ENCODE peak calls at places on chromosomes 3 and 15, in six cellular contexts. U is right atrium auricular region; W is fibroblast of lung; K is CD4-positive, CD25-positive, alpha-beta regulatory T cell; V is esophagus muscularis mucosa; B is transverse colon. L is an unnamed sample.

GRCh38 chr15:72521682-72522081 is 47.6 kb downstream of the ARIH1 start:
- DNase-seq in U (no peak), W (peak; percentile 43), K (no peak), V (no peak), B (no peak), L (no peak)

GRCh38 chr3:196868297-196868661 is 559 bp downstream of the SENP5 start:
- DNase-seq in U (no peak), W (peak; percentile 32), K (peak; percentile 4), V (no peak), B (peak; percentile 17), L (no peak)

GRCh38 chr3:135125171-135125801 is 330.2 kb downstream of the EPHB1 start:
- DNase-seq in U (no peak), W (peak; percentile 26), K (no peak), V (no peak), B (no peak), L (peak; percentile 48)

GRCh38 chr3:121064121-121064520 is 156.1 kb downstream of the STXBP5L start:
- DNase-seq in U (no peak), W (no peak), K (no peak), V (no peak), B (no peak), L (no peak)

GRCh38 chr3:73925045-73925444 is 300.3 kb upstream of the PDZRN3 start:
- DNase-seq in U (no peak), W (no peak), K (no peak), V (no peak), B (no peak), L (no peak)

GRCh38 chr3:161149529-161149928 is 44.4 kb upstream of the B3GALNT1 start:
- DNase-seq in U (no peak), W (peak; percentile 82), K (no peak), V (no peak), B (no peak), L (no peak)

GRCh38 chr15:88487176-88487795 is 19.8 kb downstream of the MRPS11 start:
- DNase-seq in U (no peak), W (peak; percentile 21), K (no peak), V (no peak), B (no peak), L (no peak)

GRCh38 chr3:46348811-46349482 is 5.0 kb upstream of the CCR2 start:
- DNase-seq in U (no peak), W (no peak), K (no peak), V (peak; percentile 39), B (no peak), L (no peak)

GRCh38 chr15:70147178-70147760 is 49.6 kb upstream of the TLE3 start:
- DNase-seq in U (no peak), W (no peak), K (no peak), V (no peak), B (no peak), L (no peak)

GRCh38 chr3:126442099-126442848 is 33.4 kb downstream of the ZXDC start:
- DNase-seq in U (peak; percentile 57), W (no peak), K (no peak), V (no peak), B (no peak), L (no peak)

GRCh38 chr15:83897037-83897436 is 243.1 kb downstream of the ADAMTSL3 start:
- DNase-seq in U (no peak), W (no peak), K (no peak), V (no peak), B (no peak), L (no peak)

GRCh38 chr15:69699096-69699495 is 246.5 kb downstream of the RPLP1 start:
- DNase-seq in U (no peak), W (no peak), K (no peak), V (no peak), B (no peak), L (no peak)

GRCh38 chr3:50585919-50586762 is 16.8 kb downstream of the HEMK1 start:
- DNase-seq in U (no peak), W (no peak), K (no peak), V (no peak), B (no peak), L (no peak)

GRCh38 chr3:50586763-50587070 is 17.4 kb downstream of the HEMK1 start:
- DNase-seq in U (no peak), W (no peak), K (no peak), V (no peak), B (no peak), L (no peak)

GRCh38 chr3:50583897-50584296 is 14.6 kb downstream of the HEMK1 start:
- DNase-seq in U (peak; percentile 89), W (no peak), K (no peak), V (no peak), B (no peak), L (no peak)

GRCh38 chr3:50582083-50582482 is 12.8 kb downstream of the HEMK1 start:
- DNase-seq in U (no peak), W (no peak), K (no peak), V (no peak), B (no peak), L (no peak)

GRCh38 chr3:50584391-50584790 is 15.1 kb downstream of the HEMK1 start:
- DNase-seq in U (no peak), W (no peak), K (no peak), V (no peak), B (no peak), L (no peak)
- H3K4me1 ChIP-seq in U (no peaks in the 10 kb centered on the region), W (no peaks in the 10 kb centered on the region), K (peaks cover 47% of the 10 kb centered on the region), V (peaks cover 6% of the 10 kb centered on the region), B (no peaks in the 10 kb centered on the region), L (no peaks in the 10 kb centered on the region)

GRCh38 chr15:56733131-56734012 is at the start of gene ZNF280D:
- DNase-seq in U (peak; percentile 88), W (peak; percentile 93), K (peak; percentile 56), V (peak; percentile 95), B (peak; percentile 91), L (peak; percentile 93)

GRCh38 chr15:56734013-56734625 is 810 bp upstream of the ZNF280D start:
- DNase-seq in U (no peak), W (no peak), K (no peak), V (no peak), B (no peak), L (no peak)

GRCh38 chr15:56732135-56732880 is 1.0 kb downstream of the ZNF280D start:
- DNase-seq in U (no peak), W (peak; percentile 87), K (no peak), V (no peak), B (peak; percentile 12), L (no peak)

GRCh38 chr15:56731571-56731970 is 1.7 kb downstream of the ZNF280D start:
- DNase-seq in U (no peak), W (no peak), K (no peak), V (no peak), B (no peak), L (no peak)

DNA sequence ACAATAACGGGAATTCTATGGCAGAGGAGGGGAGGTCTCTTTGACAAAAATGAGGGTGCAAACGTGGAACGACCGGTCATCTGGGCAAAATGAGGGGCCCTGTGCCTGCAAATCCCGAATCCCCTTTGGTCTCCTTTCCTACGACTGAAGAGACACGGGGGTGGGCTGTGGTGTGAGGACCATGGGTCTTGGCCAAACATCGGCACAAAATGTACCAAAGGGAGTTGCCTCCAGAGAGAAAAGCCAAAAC is 503 bp downstream of the ZNF280D start:
- DNase-seq in U (peak; percentile 68), W (no peak), K (no peak), V (peak; percentile 95), B (no peak), L (no peak)
- H3K4me1 ChIP-seq in U (no peaks in the 10 kb centered on the region), W (peaks cover 4% of the 10 kb centered on the region), K (peaks cover 24% of the 10 kb centered on the region), V (peaks cover 76% of the 10 kb centered on the region), B (peaks cover 64% of the 10 kb centered on the region), L (peaks cover 27% of the 10 kb centered on the region)

DNA sequence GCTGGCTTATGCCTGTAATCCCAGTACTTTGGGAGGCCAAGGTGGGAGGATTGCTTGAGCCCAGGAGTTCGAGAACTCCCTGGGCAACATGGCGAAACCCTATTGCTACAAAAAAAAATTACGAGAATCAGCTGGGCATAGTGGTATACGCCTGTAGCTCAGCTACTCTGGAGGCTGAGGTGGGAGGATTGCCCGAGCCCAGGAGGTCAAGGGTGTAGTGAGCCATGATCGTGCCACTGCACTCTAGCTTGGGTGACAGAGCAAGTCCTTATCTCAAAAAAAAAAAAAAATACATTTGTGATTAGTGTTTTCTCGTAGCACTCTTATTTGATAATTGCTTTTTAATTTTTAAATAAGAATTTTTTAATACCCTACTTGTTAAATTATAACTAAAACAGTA is 18.4 kb downstream of the IREB2 start:
- DNase-seq in U (no peak), W (no peak), K (no peak), V (no peak), B (no peak), L (no peak)
- H3K4me1 ChIP-seq in U (no peaks in the 10 kb centered on the region), W (peaks cover 6% of the 10 kb centered on the region), K (peaks cover 23% of the 10 kb centered on the region), V (peaks cover 67% of the 10 kb centered on the region), B (peaks cover 78% of the 10 kb centered on the region), L (peaks cover 40% of the 10 kb centered on the region)

DNA sequence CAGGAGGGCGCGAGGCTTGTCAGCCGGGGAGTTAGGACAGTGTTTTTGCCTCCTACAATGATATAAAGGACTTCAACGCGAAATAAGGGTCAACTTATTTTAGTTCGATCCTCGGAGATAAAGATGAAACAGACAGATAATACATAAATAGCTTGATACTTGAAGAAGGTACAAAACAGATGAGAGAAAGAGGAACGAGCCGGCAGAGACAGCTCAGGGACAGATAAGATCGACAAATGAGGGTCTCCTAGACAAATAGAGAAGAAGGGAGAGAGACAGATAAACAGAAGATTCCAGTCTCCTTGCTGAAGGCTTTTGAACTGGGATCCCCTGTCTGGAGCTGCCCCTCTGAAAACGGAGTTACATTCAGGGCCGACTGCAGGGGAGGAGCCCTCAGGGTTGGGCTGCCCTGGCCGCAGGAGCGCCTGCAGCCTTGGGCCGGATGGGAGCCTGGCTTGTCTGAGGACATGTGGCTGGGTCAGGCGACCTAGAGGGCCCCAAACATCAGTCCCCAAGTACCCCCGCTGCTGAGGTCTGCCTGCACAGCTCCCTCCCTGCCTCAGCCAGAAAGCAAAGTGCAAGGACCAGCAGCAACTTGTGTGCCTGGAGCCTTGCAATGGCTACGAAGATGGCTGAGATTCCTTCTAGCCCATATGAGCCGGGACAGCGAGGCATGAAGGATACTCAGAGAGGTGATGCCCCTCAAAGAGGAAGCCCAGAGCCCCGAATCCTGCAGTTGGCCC is 981 bp upstream of the SKOR1 start:
- DNase-seq in U (no peak), W (no peak), K (no peak), V (no peak), B (no peak), L (no peak)
- H3K4me1 ChIP-seq in U (no peaks in the 10 kb centered on the region), W (no peaks in the 10 kb centered on the region), K (peaks cover 55% of the 10 kb centered on the region), V (peaks cover 99% of the 10 kb centered on the region), B (peaks cover 84% of the 10 kb centered on the region), L (peaks cover 36% of the 10 kb centered on the region)

DNA sequence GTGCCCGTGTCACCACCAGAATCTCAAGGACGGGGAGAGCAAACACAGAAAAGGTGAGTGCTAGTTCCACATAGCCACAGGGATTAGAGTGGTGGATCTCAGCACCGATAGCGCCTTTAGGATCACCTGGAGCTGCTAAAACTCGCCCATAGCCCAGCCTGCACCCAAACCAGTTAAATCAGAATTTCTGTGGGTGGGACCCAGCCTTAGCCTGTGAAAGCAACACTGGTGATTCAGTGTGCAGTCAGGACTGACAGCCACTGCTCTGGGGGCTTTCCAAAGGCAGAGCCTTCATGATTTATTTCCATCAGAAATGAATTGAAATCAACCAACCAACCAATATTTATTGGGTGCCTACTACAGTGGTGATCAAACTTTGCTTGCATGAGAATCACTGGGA is 12.4 kb downstream of the ISLR start:
- DNase-seq in U (no peak), W (no peak), K (no peak), V (no peak), B (no peak), L (peak; percentile 0)
- H3K4me1 ChIP-seq in U (no peaks in the 10 kb centered on the region), W (no peaks in the 10 kb centered on the region), K (no peaks in the 10 kb centered on the region), V (no peaks in the 10 kb centered on the region), B (no peaks in the 10 kb centered on the region), L (no peaks in the 10 kb centered on the region)

DNA sequence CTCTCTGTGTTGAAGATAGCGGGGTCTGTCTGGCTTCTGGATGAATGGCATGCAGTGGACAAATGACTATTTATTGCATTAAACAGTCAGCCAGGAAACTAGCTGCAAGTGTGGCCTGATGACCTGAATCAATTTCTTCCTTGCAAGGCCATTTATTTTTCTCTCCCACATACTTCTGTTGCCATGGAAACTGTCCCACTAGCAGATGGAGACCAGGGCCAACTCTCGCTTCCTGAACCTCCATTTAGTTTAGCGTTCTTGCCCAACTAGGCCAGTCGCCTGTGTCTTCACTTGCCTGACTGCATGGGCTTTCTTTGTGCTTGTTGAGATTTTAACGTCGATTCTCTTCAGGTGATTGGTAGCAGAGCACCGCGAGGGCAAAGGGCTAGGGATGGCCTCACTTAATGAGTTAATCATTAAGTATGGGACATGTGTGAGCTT is 27.6 kb downstream of the LMCD1 start:
- DNase-seq in U (no peak), W (peak; percentile 84), K (no peak), V (no peak), B (no peak), L (no peak)
- H3K4me1 ChIP-seq in U (no peaks in the 10 kb centered on the region), W (peaks cover 38% of the 10 kb centered on the region), K (peaks cover 8% of the 10 kb centered on the region), V (peaks cover 32% of the 10 kb centered on the region), B (peaks cover 9% of the 10 kb centered on the region), L (no peaks in the 10 kb centered on the region)

L was measured in mucosa of descending colon.